ENCODE peak calls at places on chromosomes 4 and X, in nine cellular contexts. W is fibroblast of mammary gland, V is neuronal stem cell, K is cardiac septum, G is transverse colon, Y is breast epithelium, E is GM20000, M is iPS-NIHi11, F is HTR-8/SVneo. U is an unnamed sample.

GRCh38 chrX:2928127-2928582 is 984 bp downstream of the ARSD start:
- DNase-seq in W (no peak), V (no peak), K (peak), G (peak), Y (peak), E (no peak), M (peak), F (no peak), U (peak)

GRCh38 chrX:29432534-29432933 is 782.8 kb upstream of the MAGEB2 start:
- DNase-seq in W (no peak), V (no peak), K (no peak), G (no peak), Y (no peak), E (no peak), M (no peak), F (no peak), U (no peak)

GRCh38 chr4:88005086-88005485 is 2.3 kb upstream of the PKD2 start:
- DNase-seq in W (peak), V (no peak), K (no peak), G (no peak), Y (no peak), E (no peak), M (no peak), F (no peak), U (no peak)

GRCh38 chr4:176498857-176499256 is 179.1 kb downstream of the SPCS3 start:
- DNase-seq in W (no peak), V (no peak), K (no peak), G (no peak), Y (no peak), E (no peak), M (no peak), F (no peak), U (no peak)

GRCh38 chrX:15914486-15914885 is 59.9 kb upstream of the AP1S2 start:
- DNase-seq in W (no peak), V (no peak), K (no peak), G (no peak), Y (no peak), E (no peak), M (no peak), F (no peak), U (no peak)

GRCh38 chr4:103002551-103002950 is 17.0 kb downstream of the SLC9B1 start:
- DNase-seq in W (peak), V (no peak), K (no peak), G (no peak), Y (no peak), E (no peak), M (peak), F (no peak), U (no peak)

GRCh38 chr4:176939445-176939844 is 146.7 kb upstream of the VEGFC start:
- DNase-seq in W (peak), V (no peak), K (no peak), G (no peak), Y (no peak), E (no peak), M (no peak), F (no peak), U (no peak)

GRCh38 chrX:13938053-13938765 is 91.5 kb downstream of the GEMIN8 start:
- DNase-seq in W (no peak), V (peak), K (no peak), G (peak), Y (no peak), E (peak), M (peak), F (no peak), U (peak)

GRCh38 chrX:107672955-107673378 is 44.7 kb downstream of the PRPS1 start:
- DNase-seq in W (peak), V (no peak), K (peak), G (peak), Y (peak), E (peak), M (peak), F (no peak), U (peak)

GRCh38 chrX:32673193-32673592 is 538.2 kb downstream of the DMD start:
- DNase-seq in W (peak), V (no peak), K (no peak), G (no peak), Y (no peak), E (no peak), M (peak), F (no peak), U (no peak)

GRCh38 chr4:176270669-176271068 is 1.6 kb upstream of the ASB5 start:
- DNase-seq in W (peak), V (no peak), K (no peak), G (no peak), Y (no peak), E (no peak), M (peak), F (peak), U (no peak)

GRCh38 chrX:12894074-12894691 is 12.2 kb upstream of the TLR8 start:
- DNase-seq in W (peak), V (no peak), K (no peak), G (peak), Y (no peak), E (peak), M (peak), F (peak), U (peak)

GRCh38 chr4:6732441-6733357 is 16.7 kb downstream of the BLOC1S4 start:
- DNase-seq in W (peak), V (no peak), K (no peak), G (peak), Y (no peak), E (no peak), M (peak), F (peak), U (no peak)

GRCh38 chrX:109508915-109509314 is 27.0 kb upstream of the GUCY2F start:
- DNase-seq in W (no peak), V (no peak), K (no peak), G (no peak), Y (no peak), E (no peak), M (no peak), F (no peak), U (no peak)

GRCh38 chr4:23904639-23905061 is 14.8 kb upstream of the PPARGC1A start:
- DNase-seq in W (no peak), V (no peak), K (no peak), G (no peak), Y (no peak), E (no peak), M (no peak), F (no peak), U (no peak)

GRCh38 chrX:113929004-113929403 is 654.9 kb upstream of the HTR2C start:
- DNase-seq in W (peak), V (peak), K (no peak), G (peak), Y (no peak), E (no peak), M (peak), F (peak), U (peak)

GRCh38 chr4:25633541-25633940 is 22.1 kb upstream of the SLC34A2 start:
- DNase-seq in W (no peak), V (no peak), K (no peak), G (no peak), Y (no peak), E (no peak), M (no peak), F (no peak), U (no peak)

GRCh38 chr4:83546796-83547195 is 10.9 kb downstream of the GPAT3 start:
- DNase-seq in W (no peak), V (no peak), K (no peak), G (no peak), Y (no peak), E (no peak), M (no peak), F (no peak), U (no peak)

GRCh38 chrX:47563801-47564315 is 2.9 kb downstream of the ARAF start:
- DNase-seq in W (peak), V (no peak), K (no peak), G (no peak), Y (no peak), E (no peak), M (no peak), F (no peak), U (peak)

GRCh38 chr4:7051144-7051495 is 7.9 kb downstream of the TADA2B start:
- DNase-seq in W (no peak), V (no peak), K (no peak), G (no peak), Y (no peak), E (no peak), M (no peak), F (no peak), U (no peak)

GRCh38 chrX:17944833-17945497 is 83.9 kb upstream of the RAI2 start:
- DNase-seq in W (peak), V (peak), K (no peak), G (no peak), Y (no peak), E (peak), M (peak), F (no peak), U (peak)

GRCh38 chr4:142265536-142265935 is 580.6 kb downstream of the INPP4B start:
- DNase-seq in W (peak), V (no peak), K (no peak), G (no peak), Y (no peak), E (no peak), M (no peak), F (peak), U (no peak)

GRCh38 chr4:89023140-89023539 is 33.8 kb downstream of the FAM13A start:
- DNase-seq in W (no peak), V (no peak), K (no peak), G (no peak), Y (no peak), E (no peak), M (no peak), F (no peak), U (no peak)

GRCh38 chrX:16997313-16997712 is 50.9 kb downstream of the REPS2 start:
- DNase-seq in W (no peak), V (no peak), K (no peak), G (no peak), Y (no peak), E (no peak), M (no peak), F (no peak), U (no peak)

GRCh38 chr4:7297881-7298280 is 105.5 kb downstream of the SORCS2 start:
- DNase-seq in W (no peak), V (no peak), K (no peak), G (no peak), Y (no peak), E (no peak), M (no peak), F (no peak), U (no peak)

GRCh38 chr4:30719363-30720020 is 677 bp upstream of the PCDH7 start:
- DNase-seq in W (peak), V (peak), K (peak), G (peak), Y (no peak), E (peak), M (peak), F (peak), U (peak)

GRCh38 chrX:45056428-45057145 is 144.1 kb downstream of the DIPK2B start:
- DNase-seq in W (peak), V (no peak), K (no peak), G (no peak), Y (no peak), E (no peak), M (no peak), F (no peak), U (no peak)

GRCh38 chr4:90126805-90127204 is 389 bp upstream of the CCSER1 start:
- DNase-seq in W (no peak), V (no peak), K (no peak), G (no peak), Y (no peak), E (no peak), M (no peak), F (no peak), U (no peak)

GRCh38 chrX:66074920-66075879 is 35.3 kb upstream of the VSIG4 start:
- DNase-seq in W (peak), V (no peak), K (peak), G (peak), Y (no peak), E (peak), M (no peak), F (no peak), U (no peak)

GRCh38 chr4:13558881-13559280 is 14.6 kb upstream of the NKX3-2 start:
- DNase-seq in W (peak), V (no peak), K (no peak), G (no peak), Y (no peak), E (no peak), M (no peak), F (no peak), U (no peak)

GRCh38 chrX:124818764-124819163 is 472.4 kb downstream of the SH2D1A start:
- DNase-seq in W (no peak), V (no peak), K (no peak), G (no peak), Y (no peak), E (no peak), M (no peak), F (no peak), U (no peak)

GRCh38 chr4:3145251-3145908 is 70.9 kb downstream of the HTT start:
- DNase-seq in W (peak), V (no peak), K (no peak), G (no peak), Y (no peak), E (no peak), M (no peak), F (peak), U (no peak)

GRCh38 chr4:40309250-40309774 is 25.8 kb upstream of the CHRNA9 start:
- DNase-seq in W (peak), V (peak), K (peak), G (peak), Y (peak), E (peak), M (peak), F (peak), U (peak)

GRCh38 chrX:25204182-25204581 is 188.4 kb upstream of the ARX start:
- DNase-seq in W (no peak), V (no peak), K (no peak), G (no peak), Y (no peak), E (no peak), M (no peak), F (no peak), U (no peak)

U was measured in GM13976.